ENCODE peak calls at places on chromosomes 1 and 21, in five cellular contexts. W, N, C, R and K are unnamed samples.

GRCh38 chr1:40059960-40060337 is 19.4 kb downstream of the CAP1 start:
- DNase-seq in N (no peak), R (no peak), W (no peak), C (no peak), K (no peak)

GRCh38 chr21:14321042-14321441 is 61.9 kb downstream of the HSPA13 start:
- DNase-seq in C (no peak), R (no peak), W (no peak), N (no peak), K (peak; percentile 1)

GRCh38 chr1:217747156-217747769 is 116.1 kb downstream of the SPATA17 start:
- DNase-seq in C (peak; percentile 6), N (peak; percentile 59), R (no peak), W (no peak), K (peak; percentile 60)

GRCh38 chr21:42855143-42855936 is 24.0 kb downstream of the WDR4 start:
- DNase-seq in W (no peak), R (no peak), N (no peak), C (no peak), K (no peak)

GRCh38 chr1:157364612-157365011 is 187.7 kb downstream of the FCRL5 start:
- DNase-seq in N (no peak), C (no peak), W (no peak), R (no peak), K (no peak)

GRCh38 chr1:11961230-11961629 is 19.0 kb upstream of the MFN2 start:
- DNase-seq in R (no peak), N (no peak), C (no peak), W (no peak), K (no peak)

GRCh38 chr21:29832217-29832616 is 107.6 kb downstream of the GRIK1 start:
- DNase-seq in R (no peak), C (no peak), N (no peak), W (no peak), K (no peak)

GRCh38 chr1:174998569-174999215 is 1.1 kb upstream of the CACYBP start:
- DNase-seq in W (peak; percentile 70), C (peak; percentile 58), N (peak; percentile 70), R (no peak), K (peak; percentile 55)